ENCODE peak calls at places on chromosomes 2 and 18, in ten cellular contexts. N is NCI-H1694; P is aorta; J is retina; M is effector CD4-positive, alpha-beta T cell; D is GM03348; L is foreskin fibroblast; W is NCI-H1092 treated with DMSO at 0.1 percent for 48 hours; X is amniotic stem cell; F is pancreas. Q is an unnamed sample.

GRCh38 chr2:217880490-217880889 is 122.3 kb downstream of the TNS1 start:
- DNase-seq in M (no peak), W (no peak), P (no peak), D (no peak), J (no peak), L (no peak), F (no peak), X (no peak), N (no peak), Q (no peak)

GRCh38 chr2:111116843-111117665 is 3.7 kb upstream of the BCL2L11 start:
- DNase-seq in P (peak; percentile 89), J (peak; percentile 85), D (peak; percentile 90), W (peak; percentile 59), F (peak; percentile 84), X (peak; percentile 60), M (peak; percentile 59), L (peak; percentile 46), N (peak; percentile 53), Q (peak; percentile 85)

GRCh38 chr2:234206738-234207137 is 156.2 kb downstream of the SPP2 start:
- DNase-seq in M (no peak), L (no peak), P (no peak), W (no peak), N (no peak), D (no peak), F (no peak), J (no peak), X (no peak), Q (no peak)

GRCh38 chr2:51597086-51597485 is 565.2 kb upstream of the NRXN1 start:
- DNase-seq in F (no peak), M (no peak), W (no peak), J (no peak), P (no peak), D (no peak), N (no peak), X (no peak), L (no peak), Q (no peak)

GRCh38 chr2:143787674-143788073 is 658.5 kb downstream of the ARHGAP15 start:
- DNase-seq in F (no peak), X (no peak), W (no peak), L (no peak), D (no peak), N (no peak), J (no peak), P (no peak), M (no peak), Q (no peak)

GRCh38 chr2:4898706-4899105 is 793.5 kb upstream of the SOX11 start:
- DNase-seq in P (no peak), M (no peak), L (no peak), N (no peak), J (no peak), W (no peak), D (no peak), X (no peak), F (no peak), Q (no peak)

GRCh38 chr2:77268626-77269025 is 253.6 kb downstream of the LRRTM4 start:
- DNase-seq in L (no peak), D (no peak), X (no peak), P (no peak), W (no peak), F (no peak), J (no peak), M (no peak), N (no peak), Q (no peak)

GRCh38 chr18:24959100-24959499 is 392.9 kb downstream of the ZNF521 start:
- DNase-seq in F (no peak), M (no peak), J (no peak), N (no peak), P (no peak), W (no peak), X (no peak), L (no peak), D (no peak), Q (no peak)

GRCh38 chr18:61606759-61607158 is 273.5 kb downstream of the CDH20 start:
- DNase-seq in L (peak; percentile 93), X (peak; percentile 82), M (no peak), W (no peak), J (no peak), P (peak; percentile 84), D (peak; percentile 86), N (no peak), F (no peak), Q (no peak)

GRCh38 chr2:118089015-118089800 is 937 bp downstream of the INSIG2 start:
- DNase-seq in M (no peak), L (peak; percentile 44), W (no peak), F (no peak), P (no peak), D (peak; percentile 73), X (no peak), J (peak; percentile 51), N (peak; percentile 4), Q (no peak)

GRCh38 chr18:63365909-63366269 is 1.1 kb downstream of the KDSR start:
- DNase-seq in L (no peak), D (peak; percentile 27), P (no peak), M (no peak), F (no peak), X (no peak), N (no peak), J (no peak), W (no peak), Q (no peak)

GRCh38 chr2:240651185-240651584 is 25.9 kb downstream of the GPR35 start:
- DNase-seq in D (no peak), P (no peak), W (no peak), N (no peak), M (no peak), J (no peak), L (no peak), X (no peak), F (no peak), Q (no peak)

GRCh38 chr2:148814853-148815419 is 60.1 kb upstream of the KIF5C start:
- DNase-seq in X (no peak), W (no peak), N (no peak), J (no peak), D (no peak), M (no peak), F (no peak), L (no peak), P (no peak), Q (no peak)